ENCODE peak calls at places on chromosomes 16 and 17, in seven cellular contexts. K, L, W, Z, V, R and G are unnamed samples.

GRCh38 chr17:660453-660852 is 54.2 kb downstream of the VPS53 start:
- DNase-seq in K (no peak), L (no peak), W (no peak), Z (no peak), V (no peak), R (no peak), G (no peak)

GRCh38 chr16:57999971-58000705 is at the start of gene ZNF319:
- DNase-seq in K (peak; percentile 61), L (no peak), W (no peak), Z (no peak), V (no peak), R (no peak), G (peak; percentile 33)

GRCh38 chr17:73325527-73325842 is 13.7 kb upstream of the CDC42EP4 start:
- DNase-seq in K (no peak), L (peak; percentile 82), W (no peak), Z (peak; percentile 63), V (no peak), R (no peak), G (no peak)

GRCh38 chr16:66007717-66008116 is 358.8 kb upstream of the CDH5 start:
- DNase-seq in K (no peak), L (peak; percentile 37), W (no peak), Z (peak; percentile 93), V (no peak), R (no peak), G (no peak)

GRCh38 chr16:67302076-67302475 is 22.7 kb downstream of the PLEKHG4 start:
- DNase-seq in K (no peak), L (no peak), W (no peak), Z (no peak), V (no peak), R (no peak), G (no peak)

GRCh38 chr16:48438414-48438813 is 53.2 kb upstream of the SIAH1 start:
- DNase-seq in K (peak; percentile 58), L (no peak), W (no peak), Z (no peak), V (no peak), R (no peak), G (no peak)

GRCh38 chr16:67718668-67719047 is 458 bp downstream of the GFOD2 start:
- DNase-seq in K (peak; percentile 13), L (no peak), W (no peak), Z (no peak), V (no peak), R (no peak), G (peak; percentile 37)

GRCh38 chr16:56972898-56973689 is 11.3 kb downstream of the CETP start:
- DNase-seq in K (no peak), L (no peak), W (no peak), Z (no peak), V (no peak), R (no peak), G (no peak)

GRCh38 chr16:52171481-52171880 is 375.5 kb downstream of the TOX3 start:
- DNase-seq in K (no peak), L (no peak), W (no peak), Z (no peak), V (no peak), R (no peak), G (no peak)

GRCh38 chr17:57085448-57086068 is 512 bp downstream of the AKAP1 start:
- DNase-seq in K (peak; percentile 51), L (peak; percentile 71), W (peak; percentile 62), Z (peak; percentile 23), V (peak; percentile 71), R (no peak), G (peak; percentile 64)

GRCh38 chr17:43442711-43443110 is 41.1 kb upstream of the DHX8 start:
- DNase-seq in K (no peak), L (peak; percentile 70), W (no peak), Z (peak; percentile 80), V (no peak), R (no peak), G (no peak)

GRCh38 chr17:74296548-74296936 is 22.5 kb downstream of the DNAI2 start:
- DNase-seq in K (peak; percentile 56), L (peak; percentile 28), W (peak; percentile 47), Z (peak; percentile 38), V (peak; percentile 76), R (peak; percentile 23), G (peak; percentile 94)

GRCh38 chr17:67165201-67165600 is 79.8 kb downstream of the HELZ start:
- DNase-seq in K (peak; percentile 6), L (peak; percentile 48), W (no peak), Z (no peak), V (no peak), R (no peak), G (no peak)

GRCh38 chr17:33055746-33056145 is 64.1 kb downstream of the SPACA3 start:
- DNase-seq in K (no peak), L (no peak), W (no peak), Z (no peak), V (no peak), R (no peak), G (no peak)

GRCh38 chr17:41907633-41908539 is 10.9 kb downstream of the ACLY start:
- DNase-seq in K (no peak), L (peak; percentile 18), W (no peak), Z (peak; percentile 42), V (no peak), R (no peak), G (no peak)

GRCh38 chr17:7897090-7897489 is 8.5 kb downstream of the CHD3 start:
- DNase-seq in K (no peak), L (no peak), W (no peak), Z (peak; percentile 12), V (no peak), R (no peak), G (no peak)

GRCh38 chr17:75635610-75636202 is 2.5 kb downstream of the SMIM5 start:
- DNase-seq in K (no peak), L (no peak), W (no peak), Z (no peak), V (no peak), R (no peak), G (no peak)

GRCh38 chr17:10261098-10261497 is 62.7 kb upstream of the GAS7 start:
- DNase-seq in K (peak; percentile 73), L (no peak), W (no peak), Z (no peak), V (no peak), R (no peak), G (peak; percentile 31)

GRCh38 chr16:10441726-10442125 is 55.9 kb downstream of the ATF7IP2 start:
- DNase-seq in K (no peak), L (no peak), W (no peak), Z (no peak), V (no peak), R (no peak), G (peak; percentile 9)
- H2BK5ac ChIP-seq in K (no peak overlapping the region), L (no peak overlapping the region), W (no peak overlapping the region), Z (no peak overlapping the region), V (no peak overlapping the region), R (no peak overlapping the region), G (no peak overlapping the region)

DNA sequence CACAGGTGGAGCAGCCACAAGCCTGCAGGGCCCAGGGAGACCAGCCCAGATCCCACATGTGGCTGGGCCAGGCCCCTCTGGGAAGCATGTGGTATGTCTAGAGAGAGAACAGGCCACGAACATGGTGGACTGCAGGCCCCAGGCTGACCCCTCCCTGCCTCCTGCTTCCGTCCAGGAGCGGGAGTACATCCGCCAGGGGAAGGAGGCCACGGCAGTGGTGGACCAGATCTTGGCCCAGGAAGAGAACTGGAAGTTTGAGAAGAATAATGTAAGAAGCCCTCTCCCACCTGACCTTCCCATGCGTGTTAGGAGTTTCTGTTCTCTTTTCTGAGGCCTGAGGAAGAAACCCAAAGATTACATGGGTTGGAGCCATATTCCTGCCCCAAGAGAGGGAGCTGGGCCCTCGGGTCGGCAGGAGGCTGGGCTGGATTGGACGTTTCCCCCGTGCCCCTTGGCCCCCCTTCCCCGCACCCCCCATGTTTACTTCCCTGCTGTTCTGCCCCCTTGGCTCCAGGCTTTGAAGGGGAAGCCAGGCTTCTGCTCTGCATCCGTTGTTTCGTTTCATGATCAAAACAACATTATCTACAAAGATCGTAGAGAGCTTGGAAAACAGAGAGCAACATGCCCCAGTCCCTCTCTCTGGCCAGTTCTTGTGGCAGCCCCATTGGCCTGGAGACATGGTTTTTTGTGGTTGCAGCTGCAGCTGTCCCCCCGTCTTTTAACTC is 5.7 kb upstream of the TCAP start:
- DNase-seq in K (no peak), L (no peak), W (no peak), Z (no peak), V (no peak), R (no peak), G (no peak)
- H3K4me2 ChIP-seq in K (no peak overlapping the region), L (no peak overlapping the region), W (no peak overlapping the region), Z (no peak overlapping the region), V (no peak overlapping the region), R (no peak overlapping the region), G (no peak overlapping the region)

DNA sequence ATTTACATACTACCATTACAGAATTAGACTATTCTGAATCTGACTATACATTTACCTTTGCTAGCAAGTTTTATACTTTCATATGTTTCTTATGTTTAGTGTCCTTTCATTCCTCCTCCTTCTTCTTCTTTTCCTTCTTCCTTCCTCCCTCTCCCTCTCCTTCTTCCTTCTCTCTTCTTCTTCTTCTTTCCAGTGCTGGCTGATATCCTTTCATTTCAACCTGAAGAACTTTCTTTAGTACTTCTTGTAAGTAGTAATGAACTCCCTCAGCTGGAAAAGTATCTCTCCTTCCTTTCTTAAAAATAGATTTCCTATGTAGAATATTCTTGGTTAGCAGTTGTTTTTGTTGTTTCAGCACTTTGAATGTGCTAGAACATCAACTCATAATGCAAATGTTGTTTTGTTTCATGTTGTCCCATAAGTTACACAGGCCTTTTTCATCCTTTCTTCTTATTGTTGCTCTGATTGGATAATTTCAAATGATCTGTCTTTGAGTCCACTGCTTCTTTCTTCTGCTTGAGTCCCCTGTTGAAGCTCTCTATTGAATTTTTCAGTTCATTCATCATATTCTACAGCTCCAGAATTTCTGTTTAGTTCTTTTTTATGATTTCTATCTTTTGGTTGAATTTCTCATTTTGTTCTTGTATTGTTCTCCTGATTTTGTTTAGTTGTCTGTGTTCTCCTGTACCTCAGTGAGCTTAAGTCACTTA is 15.1 kb upstream of the TBX4 start:
- DNase-seq in K (no peak), L (no peak), W (no peak), Z (no peak), V (no peak), R (no peak), G (no peak)
- H4K8ac ChIP-seq in K (no peak overlapping the region), L (no peak overlapping the region), W (no peak overlapping the region), Z (no peak overlapping the region), V (no peak overlapping the region), R (no peak overlapping the region), G (no peak overlapping the region)

GRCh38 chr16:49547448-49547847 is 173.8 kb downstream of the C16orf78 start:
- DNase-seq in K (no peak), L (no peak), W (no peak), Z (no peak), V (no peak), R (no peak), G (no peak)

GRCh38 chr16:49546059-49546458 is 172.5 kb downstream of the C16orf78 start:
- DNase-seq in K (no peak), L (no peak), W (no peak), Z (no peak), V (no peak), R (no peak), G (no peak)

GRCh38 chr16:49548571-49548970 is 175.0 kb downstream of the C16orf78 start:
- DNase-seq in K (no peak), L (no peak), W (no peak), Z (no peak), V (no peak), R (no peak), G (no peak)

GRCh38 chr16:49545243-49545642 is 171.6 kb downstream of the C16orf78 start:
- DNase-seq in K (no peak), L (no peak), W (no peak), Z (no peak), V (no peak), R (no peak), G (no peak)

DNA sequence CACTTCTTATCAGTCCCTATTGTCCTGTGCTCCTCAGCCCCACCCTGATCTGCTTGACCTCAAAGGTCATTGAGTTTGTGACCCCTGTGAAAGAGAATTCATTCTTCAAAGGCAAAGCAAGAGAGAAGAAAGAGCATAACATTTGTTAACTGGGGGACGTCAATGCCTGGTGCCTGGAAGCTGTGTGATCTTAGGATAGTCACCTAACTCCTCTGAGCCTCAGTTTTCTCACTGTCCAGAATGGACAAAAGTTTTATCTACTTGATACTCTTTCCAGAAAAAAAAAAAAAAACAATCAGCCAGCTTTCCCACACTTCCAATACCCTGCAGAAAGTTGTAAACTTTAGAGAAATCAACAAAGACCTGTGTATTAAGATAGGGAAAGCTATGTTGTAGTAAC is 173.1 kb downstream of the C16orf78 start:
- DNase-seq in K (no peak), L (no peak), W (no peak), Z (no peak), V (no peak), R (no peak), G (no peak)
- H2BK5ac ChIP-seq in K (no peak overlapping the region), L (no peak overlapping the region), W (no peak overlapping the region), Z (no peak overlapping the region), V (no peak overlapping the region), R (no peak overlapping the region), G (no peak overlapping the region)